ENCODE peak calls at places on chromosomes 6 and 20, in nine cellular contexts. W, Z, D, T, B, I, G, K and S are unnamed samples.

GRCh38 chr20:58142843-58143185 is 85.6 kb downstream of the ANKRD60 start:
- DNase-seq in W (no peak), G (no peak), K (peak), T (no peak), I (no peak), B (no peak), D (no peak), Z (no peak), S (no peak)

GRCh38 chr6:90885611-90886056 is 298.8 kb upstream of the MAP3K7 start:
- DNase-seq in T (no peak), B (no peak), I (no peak), W (peak), G (no peak), K (peak), Z (no peak), D (no peak), S (no peak)

GRCh38 chr20:12987261-12987660 is 21.5 kb upstream of the SPTLC3 start:
- DNase-seq in D (no peak), T (no peak), G (no peak), W (no peak), B (no peak), I (no peak), K (no peak), Z (no peak), S (no peak)

GRCh38 chr20:48703511-48704219 is 124.1 kb downstream of the PREX1 start:
- DNase-seq in W (no peak), B (no peak), K (no peak), T (no peak), Z (no peak), D (no peak), G (no peak), I (no peak), S (no peak)

GRCh38 chr20:10855031-10855430 is 181.2 kb upstream of the JAG1 start:
- DNase-seq in G (no peak), T (no peak), Z (no peak), I (no peak), W (peak), D (no peak), K (no peak), B (no peak), S (no peak)

GRCh38 chr6:111888928-111889696 is 15.9 kb upstream of the FYN start:
- DNase-seq in K (no peak), W (no peak), Z (no peak), I (peak), G (no peak), T (no peak), B (no peak), D (no peak), S (no peak)

GRCh38 chr6:74879970-74880369 is 325.9 kb downstream of the COL12A1 start:
- DNase-seq in I (no peak), B (no peak), K (no peak), Z (no peak), D (no peak), G (no peak), T (no peak), W (no peak), S (no peak)

GRCh38 chr20:19317240-19318069 is 105.0 kb downstream of the SLC24A3 start:
- DNase-seq in T (no peak), W (no peak), D (no peak), B (no peak), G (no peak), I (no peak), Z (no peak), K (no peak), S (no peak)

GRCh38 chr20:17473662-17474061 is 57.5 kb downstream of the BFSP1 start:
- DNase-seq in B (no peak), G (no peak), T (no peak), D (no peak), I (no peak), W (no peak), Z (no peak), K (no peak), S (no peak)

GRCh38 chr20:62740286-62741141 is 31.9 kb downstream of the NTSR1 start:
- DNase-seq in Z (peak), B (peak), W (peak), I (no peak), K (no peak), T (peak), D (peak), G (peak), S (peak)

GRCh38 chr6:30742316-30743098 is at the start of gene FLOT1:
- DNase-seq in G (peak), D (peak), T (peak), Z (peak), B (peak), K (peak), I (peak), W (peak), S (peak)

GRCh38 chr6:150592377-150592995 is 7.2 kb upstream of the PLEKHG1 start:
- DNase-seq in T (no peak), Z (peak), W (no peak), D (no peak), K (no peak), I (no peak), G (no peak), B (no peak), S (no peak)

GRCh38 chr20:57498425-57499400 is 26.2 kb downstream of the CTCFL start:
- DNase-seq in B (peak), W (no peak), Z (no peak), I (no peak), T (no peak), K (no peak), D (no peak), G (no peak), S (no peak)

GRCh38 chr20:36273414-36274247 is 32.5 kb upstream of the DLGAP4 start:
- DNase-seq in K (no peak), Z (no peak), W (no peak), B (peak), I (no peak), D (peak), G (no peak), T (no peak), S (no peak)

GRCh38 chr6:116615937-116616756 is at the start of gene RSPH4A:
- DNase-seq in K (no peak), W (peak), G (no peak), I (peak), D (peak), Z (peak), T (peak), B (peak), S (peak)

GRCh38 chr6:11196511-11197174 is 35.8 kb downstream of the NEDD9 start:
- DNase-seq in B (peak), I (no peak), G (no peak), W (peak), D (no peak), Z (no peak), K (no peak), T (no peak), S (no peak)

GRCh38 chr6:14272111-14273085 is 154.8 kb downstream of the CD83 start:
- DNase-seq in Z (no peak), G (no peak), I (no peak), W (peak), D (no peak), B (peak), T (no peak), K (no peak), S (no peak)

GRCh38 chr6:81565071-81565470 is 187.4 kb downstream of the TENT5A start:
- DNase-seq in Z (no peak), D (no peak), B (no peak), T (no peak), K (no peak), W (peak), I (no peak), G (no peak), S (no peak)

GRCh38 chr20:36768768-36769430 is 4.7 kb downstream of the DSN1 start:
- DNase-seq in G (no peak), B (peak), T (no peak), Z (no peak), D (no peak), K (no peak), I (no peak), W (no peak), S (no peak)

GRCh38 chr6:7058250-7058923 is 49.4 kb upstream of the RREB1 start:
- DNase-seq in K (no peak), G (no peak), I (no peak), W (peak), B (peak), T (no peak), Z (peak), D (no peak), S (no peak)

GRCh38 chr20:33183292-33183691 is 15.3 kb downstream of the BPIFA2 start:
- DNase-seq in K (no peak), W (no peak), I (no peak), D (no peak), B (no peak), T (no peak), Z (no peak), G (no peak), S (no peak)

GRCh38 chr6:167701010-167701409 is 125.7 kb upstream of the AFDN start:
- DNase-seq in G (no peak), D (no peak), I (no peak), K (no peak), B (no peak), Z (no peak), T (no peak), W (no peak), S (no peak)

GRCh38 chr6:55913213-55914195 is 38.1 kb upstream of the BMP5 start:
- DNase-seq in B (no peak), G (no peak), Z (no peak), I (no peak), K (no peak), D (peak), W (peak), T (no peak), S (no peak)

GRCh38 chr20:35273449-35274171 is 4.3 kb downstream of the MMP24OS start:
- DNase-seq in D (no peak), W (no peak), Z (no peak), K (no peak), T (no peak), I (no peak), G (no peak), B (no peak), S (no peak)

GRCh38 chr20:54063998-54064676 is 6.3 kb downstream of the BCAS1 start:
- DNase-seq in I (no peak), T (no peak), B (no peak), D (peak), W (no peak), K (peak), G (no peak), Z (no peak), S (peak)

GRCh38 chr20:45456632-45457031 is 12.9 kb upstream of the WFDC2 start:
- DNase-seq in B (no peak), I (peak), K (no peak), T (no peak), W (no peak), G (no peak), Z (peak), D (no peak), S (no peak)

GRCh38 chr6:111477481-111477938 is 5.5 kb downstream of the REV3L start:
- DNase-seq in D (peak), I (no peak), B (no peak), W (no peak), Z (no peak), T (no peak), K (no peak), G (no peak), S (no peak)

GRCh38 chr6:136209496-136209895 is 40.6 kb downstream of the MTFR2 start:
- DNase-seq in Z (no peak), G (no peak), D (no peak), B (no peak), K (no peak), I (no peak), W (no peak), T (no peak), S (no peak)

GRCh38 chr20:23079926-23080325 is 6.2 kb downstream of the CD93 start:
- DNase-seq in I (no peak), T (no peak), W (no peak), D (no peak), G (no peak), K (no peak), B (no peak), Z (no peak), S (no peak)

GRCh38 chr20:50855498-50856474 is 60.9 kb downstream of the BCAS4 start:
- DNase-seq in Z (no peak), I (no peak), G (no peak), B (peak), T (no peak), D (no peak), K (no peak), W (no peak), S (no peak)

GRCh38 chr20:1401431-1401907 is 8.6 kb upstream of the FKBP1A start:
- DNase-seq in W (no peak), T (no peak), D (no peak), B (peak), G (no peak), I (no peak), K (no peak), Z (no peak), S (no peak)

GRCh38 chr6:4638641-4639040 is 137.6 kb upstream of the CDYL start:
- DNase-seq in K (no peak), Z (no peak), B (no peak), T (no peak), W (no peak), I (no peak), G (no peak), D (no peak), S (no peak)

GRCh38 chr6:52931351-52931750 is 21.9 kb upstream of the GSTA3 start:
- DNase-seq in Z (no peak), I (no peak), T (no peak), D (no peak), G (no peak), B (no peak), K (no peak), W (no peak), S (no peak)

GRCh38 chr20:30816182-30816645 is 441.2 kb upstream of the DEFB115 start:
- DNase-seq in D (no peak), T (no peak), W (no peak), G (no peak), Z (no peak), B (no peak), K (peak), I (no peak), S (no peak)

GRCh38 chr6:37680668-37681067 is 17.0 kb downstream of the MDGA1 start:
- DNase-seq in K (peak), W (no peak), I (no peak), D (no peak), B (no peak), Z (no peak), T (no peak), G (no peak), S (no peak)

GRCh38 chr20:4613718-4614620 is 107.7 kb upstream of the PRND start:
- DNase-seq in I (peak), T (peak), K (no peak), G (no peak), B (peak), W (peak), Z (peak), D (peak), S (peak)

GRCh38 chr6:81814365-81815109 is 62.1 kb upstream of the TENT5A start:
- DNase-seq in T (no peak), G (no peak), Z (no peak), W (peak), B (peak), D (no peak), K (no peak), I (no peak), S (no peak)